ENCODE peak calls at places on chromosomes 16 and 17, in four cellular contexts. B is D341Med, Y is NCI-H2081 treated with DMSO at 0.1 percent for 48 hours, J is NCI-H1092. O is an unnamed sample.
A peak's percentile ranks its signal among the peaks of the same experiment; 100 is the strongest.

GRCh38 chr17:50326831-50327364 is 19.0 kb upstream of the XYLT2 start:
- DNase-seq in Y (no peak), B (no peak), J (no peak), O (no peak)

GRCh38 chr17:63780507-63780906 is 6.5 kb downstream of the DDX42 start:
- DNase-seq in B (no peak), Y (no peak), J (no peak), O (no peak)

GRCh38 chr16:85844786-85845185 is 45.3 kb downstream of the COX4I1 start:
- DNase-seq in Y (no peak), B (no peak), J (no peak), O (no peak)

GRCh38 chr17:41116292-41116691 is 1.9 kb downstream of the KRTAP4-11 start:
- DNase-seq in Y (no peak), J (no peak), B (no peak), O (no peak)

GRCh38 chr17:6435968-6436367 is 1.0 kb upstream of the AIPL1 start:
- DNase-seq in Y (no peak), B (peak; percentile 75), J (no peak), O (peak; percentile 39)

GRCh38 chr17:79464310-79465010 is 146.4 kb downstream of the RBFOX3 start:
- DNase-seq in B (no peak), J (no peak), Y (no peak), O (no peak)

GRCh38 chr16:11797957-11798299 is 870 bp upstream of the ZC3H7A start:
- DNase-seq in J (no peak), B (no peak), Y (no peak), O (no peak)

GRCh38 chr17:81478119-81478518 is 34.5 kb downstream of the ACTG1 start:
- DNase-seq in Y (no peak), J (no peak), B (no peak), O (no peak)

GRCh38 chr16:69132424-69133252 is at the start of the genes CHTF8 and UTP4:
- DNase-seq in J (peak; percentile 78), Y (no peak), B (peak; percentile 91), O (peak; percentile 89)

GRCh38 chr17:33696102-33696501 is 403.0 kb upstream of the ASIC2 start:
- DNase-seq in B (no peak), J (no peak), Y (no peak), O (no peak)

GRCh38 chr17:48605409-48605864 is 651 bp upstream of the HOXB6 start:
- DNase-seq in J (peak; percentile 41), B (no peak), Y (no peak), O (no peak)

GRCh38 chr17:81412490-81413093 is 17.3 kb downstream of the BAHCC1 start:
- DNase-seq in B (no peak), Y (no peak), J (no peak), O (no peak)